ENCODE peak calls at places on chromosomes 1 and 21, in four cellular contexts. One of them, this sample, is unnamed.

GRCh38 chr1:68057564-68057963 is 7.1 kb upstream of the DIRAS3 start:
- DNase-seq in NCI-H345: no peak
- DNase-seq in NCI-H1930: no peak
- DNase-seq in stimulated activated CD4-positive, alpha-beta T cell treated with anti-CD3 and anti-CD28 coated beads, TNF-alpha, amount 100 ng/mL, for 1 hour: no peak
- DNase-seq in this sample: no peak

GRCh38 chr21:27246741-27247140 is 279.9 kb upstream of the ADAMTS5 start:
- DNase-seq in NCI-H345: no peak
- DNase-seq in NCI-H1930: no peak
- DNase-seq in stimulated activated CD4-positive, alpha-beta T cell treated with anti-CD3 and anti-CD28 coated beads, TNF-alpha, amount 100 ng/mL, for 1 hour: no peak
- DNase-seq in this sample: no peak

GRCh38 chr1:65949230-65949626 is 156.5 kb downstream of the PDE4B start:
- DNase-seq in NCI-H345: no peak
- DNase-seq in NCI-H1930: no peak
- DNase-seq in stimulated activated CD4-positive, alpha-beta T cell treated with anti-CD3 and anti-CD28 coated beads, TNF-alpha, amount 100 ng/mL, for 1 hour: no peak
- DNase-seq in this sample: no peak

GRCh38 chr1:27137022-27137542 is 17.8 kb downstream of the SLC9A1 start:
- DNase-seq in NCI-H345: peak
- DNase-seq in NCI-H1930: no peak
- DNase-seq in stimulated activated CD4-positive, alpha-beta T cell treated with anti-CD3 and anti-CD28 coated beads, TNF-alpha, amount 100 ng/mL, for 1 hour: peak
- DNase-seq in this sample: no peak

GRCh38 chr1:164836614-164837018 is 277.6 kb downstream of the PBX1 start:
- DNase-seq in NCI-H345: peak
- DNase-seq in NCI-H1930: peak
- DNase-seq in stimulated activated CD4-positive, alpha-beta T cell treated with anti-CD3 and anti-CD28 coated beads, TNF-alpha, amount 100 ng/mL, for 1 hour: no peak
- DNase-seq in this sample: no peak

GRCh38 chr1:79633456-79633855 is 626.9 kb upstream of the ADGRL4 start:
- DNase-seq in NCI-H345: no peak
- DNase-seq in NCI-H1930: no peak
- DNase-seq in stimulated activated CD4-positive, alpha-beta T cell treated with anti-CD3 and anti-CD28 coated beads, TNF-alpha, amount 100 ng/mL, for 1 hour: no peak
- DNase-seq in this sample: no peak

GRCh38 chr21:26759731-26760130 is 85.5 kb downstream of the ADAMTS1 start:
- DNase-seq in NCI-H345: no peak
- DNase-seq in NCI-H1930: no peak
- DNase-seq in stimulated activated CD4-positive, alpha-beta T cell treated with anti-CD3 and anti-CD28 coated beads, TNF-alpha, amount 100 ng/mL, for 1 hour: no peak
- DNase-seq in this sample: no peak

GRCh38 chr1:26097696-26098095 is 13.9 kb upstream of the PDIK1L start:
- DNase-seq in NCI-H345: no peak
- DNase-seq in NCI-H1930: no peak
- DNase-seq in stimulated activated CD4-positive, alpha-beta T cell treated with anti-CD3 and anti-CD28 coated beads, TNF-alpha, amount 100 ng/mL, for 1 hour: no peak
- DNase-seq in this sample: no peak

GRCh38 chr1:164519426-164519825 is 39.6 kb upstream of the PBX1 start:
- DNase-seq in NCI-H345: no peak
- DNase-seq in NCI-H1930: no peak
- DNase-seq in stimulated activated CD4-positive, alpha-beta T cell treated with anti-CD3 and anti-CD28 coated beads, TNF-alpha, amount 100 ng/mL, for 1 hour: no peak
- DNase-seq in this sample: no peak

GRCh38 chr1:193079187-193079586 is 19.8 kb downstream of the RO60 start:
- DNase-seq in NCI-H345: no peak
- DNase-seq in NCI-H1930: no peak
- DNase-seq in stimulated activated CD4-positive, alpha-beta T cell treated with anti-CD3 and anti-CD28 coated beads, TNF-alpha, amount 100 ng/mL, for 1 hour: no peak
- DNase-seq in this sample: no peak

GRCh38 chr1:198902616-198903140 is 263.8 kb downstream of the PTPRC start:
- DNase-seq in NCI-H345: no peak
- DNase-seq in NCI-H1930: no peak
- DNase-seq in stimulated activated CD4-positive, alpha-beta T cell treated with anti-CD3 and anti-CD28 coated beads, TNF-alpha, amount 100 ng/mL, for 1 hour: no peak
- DNase-seq in this sample: no peak

GRCh38 chr1:153565529-153566374 is at the start of gene S100A2:
- DNase-seq in NCI-H345: peak
- DNase-seq in NCI-H1930: no peak
- DNase-seq in stimulated activated CD4-positive, alpha-beta T cell treated with anti-CD3 and anti-CD28 coated beads, TNF-alpha, amount 100 ng/mL, for 1 hour: peak
- DNase-seq in this sample: peak